ENCODE peak calls at places on chromosomes 4 and X, in four cellular contexts. One of them, this sample, is unnamed.

GRCh38 chr4:28490669-28491068 is 1630.0 kb downstream of the STIM2 start:
- DNase-seq in SK-N-SH: no peak
- DNase-seq in DND-41: no peak
- DNase-seq in astrocyte: peak; percentile 1
- DNase-seq in this sample: no peak

GRCh38 chr4:144754562-144755410 is 108.8 kb downstream of the HHIP start:
- DNase-seq in SK-N-SH: no peak
- DNase-seq in DND-41: no peak
- DNase-seq in astrocyte: peak; percentile 89
- DNase-seq in this sample: no peak

GRCh38 chrX:42776195-42776594 is 1.8 kb downstream of the PPP1R2C start:
- DNase-seq in DND-41: peak; percentile 7
- DNase-seq in SK-N-SH: no peak
- DNase-seq in astrocyte: peak; percentile 40
- DNase-seq in this sample: no peak

GRCh38 chrX:153030801-153031200 is 25.5 kb upstream of the PNMA3 start:
- DNase-seq in astrocyte: no peak
- DNase-seq in SK-N-SH: no peak
- DNase-seq in DND-41: no peak
- DNase-seq in this sample: no peak

GRCh38 chr4:8538703-8539567 is 41.3 kb upstream of the GPR78 start:
- DNase-seq in DND-41: no peak
- DNase-seq in SK-N-SH: no peak
- DNase-seq in astrocyte: peak; percentile 53
- DNase-seq in this sample: peak; percentile 19

GRCh38 chr4:185819144-185819543 is 7.2 kb upstream of the SORBS2 start:
- DNase-seq in SK-N-SH: no peak
- DNase-seq in astrocyte: no peak
- DNase-seq in DND-41: no peak
- DNase-seq in this sample: no peak

GRCh38 chrX:120560405-120560841 is 339 bp downstream of the CUL4B start:
- DNase-seq in astrocyte: peak; percentile 22
- DNase-seq in DND-41: peak; percentile 55
- DNase-seq in SK-N-SH: no peak
- DNase-seq in this sample: no peak

GRCh38 chr4:3527101-3527913 is 4.9 kb downstream of the LRPAP1 start:
- DNase-seq in astrocyte: no peak
- DNase-seq in DND-41: peak; percentile 19
- DNase-seq in SK-N-SH: no peak
- DNase-seq in this sample: no peak

GRCh38 chrX:87583679-87584078 is 66.1 kb downstream of the KLHL4 start:
- DNase-seq in SK-N-SH: peak; percentile 2
- DNase-seq in DND-41: peak; percentile 3
- DNase-seq in astrocyte: no peak
- DNase-seq in this sample: no peak

GRCh38 chrX:9845574-9845948 is 59.3 kb downstream of the SHROOM2 start:
- DNase-seq in DND-41: no peak
- DNase-seq in astrocyte: no peak
- DNase-seq in SK-N-SH: no peak
- DNase-seq in this sample: no peak

GRCh38 chr4:94414907-94415306 is 36.8 kb upstream of the PDLIM5 start:
- DNase-seq in SK-N-SH: no peak
- DNase-seq in DND-41: no peak
- DNase-seq in astrocyte: no peak
- DNase-seq in this sample: no peak

GRCh38 chrX:9942086-9942485 is 25.1 kb upstream of the CLDN34 start:
- DNase-seq in astrocyte: no peak
- DNase-seq in SK-N-SH: no peak
- DNase-seq in DND-41: peak; percentile 87
- DNase-seq in this sample: no peak

GRCh38 chr4:19961092-19961491 is 290.6 kb upstream of the SLIT2 start:
- DNase-seq in astrocyte: peak; percentile 87
- DNase-seq in SK-N-SH: no peak
- DNase-seq in DND-41: no peak
- DNase-seq in this sample: no peak

GRCh38 chr4:113645771-113646455 is 115.6 kb downstream of the CAMK2D start:
- DNase-seq in DND-41: no peak
- DNase-seq in astrocyte: peak; percentile 93
- DNase-seq in SK-N-SH: no peak
- DNase-seq in this sample: no peak

GRCh38 chrX:65723706-65724105 is 56.3 kb downstream of the MSN start:
- DNase-seq in DND-41: no peak
- DNase-seq in SK-N-SH: no peak
- DNase-seq in astrocyte: no peak
- DNase-seq in this sample: no peak

GRCh38 chr4:105666693-105667092 is 41.8 kb downstream of the INTS12 start:
- DNase-seq in astrocyte: peak; percentile 8
- DNase-seq in DND-41: no peak
- DNase-seq in SK-N-SH: no peak
- DNase-seq in this sample: no peak

GRCh38 chr4:121736735-121737351 is 28.1 kb downstream of the SMIM43 start:
- DNase-seq in SK-N-SH: peak; percentile 45
- DNase-seq in astrocyte: peak; percentile 32
- DNase-seq in DND-41: peak; percentile 12
- DNase-seq in this sample: no peak

GRCh38 chrX:11188664-11189063 is 77.5 kb downstream of the HCCS start:
- DNase-seq in DND-41: no peak
- DNase-seq in astrocyte: peak; percentile 22
- DNase-seq in SK-N-SH: no peak
- DNase-seq in this sample: peak; percentile 38

GRCh38 chr4:57109847-57110634 is at the start of gene IGFBP7:
- DNase-seq in DND-41: no peak
- DNase-seq in astrocyte: no peak
- DNase-seq in SK-N-SH: peak; percentile 79
- DNase-seq in this sample: no peak

GRCh38 chrX:65587616-65588526 is 53.3 kb upstream of the LAS1L start:
- DNase-seq in astrocyte: no peak
- DNase-seq in DND-41: no peak
- DNase-seq in SK-N-SH: no peak
- DNase-seq in this sample: no peak

GRCh38 chr4:162957521-162958143 is 209.1 kb downstream of the NAF1 start:
- DNase-seq in SK-N-SH: no peak
- DNase-seq in DND-41: no peak
- DNase-seq in astrocyte: no peak
- DNase-seq in this sample: no peak

GRCh38 chr4:115113382-115114106 is at the start of gene NDST4:
- DNase-seq in DND-41: no peak
- DNase-seq in astrocyte: peak; percentile 77
- DNase-seq in SK-N-SH: no peak
- DNase-seq in this sample: no peak

GRCh38 chr4:182560358-182560757 is 317.2 kb downstream of the TENM3 start:
- DNase-seq in astrocyte: peak; percentile 65
- DNase-seq in DND-41: no peak
- DNase-seq in SK-N-SH: no peak
- DNase-seq in this sample: no peak

GRCh38 chrX:102599950-102600579 is 750 bp downstream of the ARMCX5 start:
- DNase-seq in DND-41: no peak
- DNase-seq in SK-N-SH: no peak
- DNase-seq in astrocyte: peak; percentile 20
- DNase-seq in this sample: no peak

GRCh38 chr4:683982-684571 is 4.9 kb downstream of the SLC49A3 start:
- DNase-seq in astrocyte: peak; percentile 46
- DNase-seq in DND-41: peak; percentile 63
- DNase-seq in SK-N-SH: peak; percentile 90
- DNase-seq in this sample: peak; percentile 15

GRCh38 chr4:30362436-30362835 is 357.7 kb upstream of the PCDH7 start:
- DNase-seq in DND-41: no peak
- DNase-seq in SK-N-SH: no peak
- DNase-seq in astrocyte: no peak
- DNase-seq in this sample: no peak

GRCh38 chr4:53189011-53189410 is 176.8 kb downstream of the SCFD2 start:
- DNase-seq in SK-N-SH: no peak
- DNase-seq in astrocyte: peak; percentile 76
- DNase-seq in DND-41: no peak
- DNase-seq in this sample: peak; percentile 0

GRCh38 chr4:6464842-6465588 is 7.4 kb downstream of the PPP2R2C start:
- DNase-seq in SK-N-SH: peak; percentile 47
- DNase-seq in astrocyte: no peak
- DNase-seq in DND-41: no peak
- DNase-seq in this sample: peak; percentile 19

GRCh38 chrX:93422693-93423092 is 250.7 kb downstream of the NAP1L3 start:
- DNase-seq in SK-N-SH: peak; percentile 19
- DNase-seq in DND-41: no peak
- DNase-seq in astrocyte: no peak
- DNase-seq in this sample: no peak

GRCh38 chr4:168453146-168453545 is 27.1 kb downstream of the DDX60L start:
- DNase-seq in astrocyte: no peak
- DNase-seq in DND-41: peak; percentile 48
- DNase-seq in SK-N-SH: no peak
- DNase-seq in this sample: no peak

GRCh38 chr4:58435871-58436270 is 1325.7 kb upstream of the IGFBP7 start:
- DNase-seq in SK-N-SH: no peak
- DNase-seq in astrocyte: no peak
- DNase-seq in DND-41: no peak
- DNase-seq in this sample: no peak

GRCh38 chrX:72392042-72392441 is 86.3 kb upstream of the CITED1 start:
- DNase-seq in astrocyte: no peak
- DNase-seq in DND-41: no peak
- DNase-seq in SK-N-SH: no peak
- DNase-seq in this sample: no peak

GRCh38 chr4:8160572-8160971 is 2.0 kb upstream of the ABLIM2 start:
- DNase-seq in astrocyte: no peak
- DNase-seq in DND-41: no peak
- DNase-seq in SK-N-SH: no peak
- DNase-seq in this sample: no peak

GRCh38 chr4:127622923-127623754 is 9.6 kb upstream of the INTU start:
- DNase-seq in DND-41: no peak
- DNase-seq in astrocyte: peak; percentile 25
- DNase-seq in SK-N-SH: peak; percentile 82
- DNase-seq in this sample: no peak

GRCh38 chr4:82372502-82372873 is 1.3 kb downstream of the HNRNPD start:
- DNase-seq in SK-N-SH: peak; percentile 37
- DNase-seq in DND-41: peak; percentile 71
- DNase-seq in astrocyte: peak; percentile 15
- DNase-seq in this sample: no peak

GRCh38 chr4:30258949-30259348 is 461.2 kb upstream of the PCDH7 start:
- DNase-seq in DND-41: no peak
- DNase-seq in SK-N-SH: no peak
- DNase-seq in astrocyte: no peak
- DNase-seq in this sample: no peak

GRCh38 chr4:7043521-7044414 is 596 bp downstream of the TADA2B start:
- DNase-seq in DND-41: peak; percentile 42
- DNase-seq in SK-N-SH: no peak
- DNase-seq in astrocyte: peak; percentile 27
- DNase-seq in this sample: no peak

GRCh38 chr4:89301902-89302301 is 5.7 kb downstream of the GPRIN3 start:
- DNase-seq in astrocyte: no peak
- DNase-seq in SK-N-SH: no peak
- DNase-seq in DND-41: no peak
- DNase-seq in this sample: no peak
- H3K4me3 ChIP-seq in astrocyte: no peak overlapping the region
- H3K4me3 ChIP-seq in SK-N-SH: no peak overlapping the region
- H3K4me3 ChIP-seq in DND-41: no peak overlapping the region
- H3K4me3 ChIP-seq in this sample: no peak overlapping the region

GRCh38 chrX:19344661-19345060 is 934 bp downstream of the PDHA1 start:
- DNase-seq in astrocyte: no peak
- DNase-seq in DND-41: no peak
- DNase-seq in SK-N-SH: no peak
- DNase-seq in this sample: no peak

GRCh38 chrX:19342331-19342906 is 1.3 kb upstream of the PDHA1 start:
- DNase-seq in SK-N-SH: no peak
- DNase-seq in astrocyte: no peak
- DNase-seq in DND-41: no peak
- DNase-seq in this sample: no peak

GRCh38 chrX:19343462-19344206 is at the start of gene PDHA1:
- DNase-seq in astrocyte: peak; percentile 72
- DNase-seq in DND-41: peak; percentile 94
- DNase-seq in SK-N-SH: peak; percentile 92
- DNase-seq in this sample: peak; percentile 41

GRCh38 chrX:19343085-19343461 is 654 bp upstream of the PDHA1 start:
- DNase-seq in astrocyte: no peak
- DNase-seq in SK-N-SH: no peak
- DNase-seq in DND-41: no peak
- DNase-seq in this sample: no peak

DNA sequence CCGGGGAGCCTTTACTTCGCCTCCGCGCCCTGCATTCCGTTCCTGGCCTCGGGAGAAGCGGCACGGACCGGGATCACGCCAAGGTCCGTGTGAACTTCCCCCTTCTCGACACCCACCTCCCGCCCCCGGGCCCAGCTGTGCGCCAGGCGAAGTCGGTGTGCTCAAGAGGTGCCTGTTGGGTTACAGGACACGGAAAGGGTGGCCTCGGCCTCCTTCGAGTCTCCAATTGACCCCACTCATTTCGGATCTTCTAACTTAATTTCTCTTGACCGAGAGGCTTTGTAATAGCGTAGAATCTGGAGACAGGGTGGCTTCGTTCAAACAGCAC is 444 bp downstream of the PDHA1 start:
- DNase-seq in SK-N-SH: no peak
- DNase-seq in astrocyte: no peak
- DNase-seq in DND-41: no peak
- DNase-seq in this sample: no peak
- H4K20me1 ChIP-seq in SK-N-SH: peaks cover 9% of the 10 kb centered on the region
- H4K20me1 ChIP-seq in astrocyte: peaks cover 21% of the 10 kb centered on the region
- H4K20me1 ChIP-seq in DND-41: peaks cover 7% of the 10 kb centered on the region
- H4K20me1 ChIP-seq in this sample: no peaks in the 10 kb centered on the region

GRCh38 chr4:173333658-173334084 is 487 bp downstream of the HMGB2 start:
- DNase-seq in SK-N-SH: peak; percentile 71
- DNase-seq in DND-41: peak; percentile 79
- DNase-seq in astrocyte: peak; percentile 10
- DNase-seq in this sample: no peak

GRCh38 chr4:173332963-173333657 is 1.0 kb downstream of the HMGB2 start:
- DNase-seq in astrocyte: no peak
- DNase-seq in DND-41: no peak
- DNase-seq in SK-N-SH: no peak
- DNase-seq in this sample: no peak

GRCh38 chr4:173328236-173328901 is 5.8 kb downstream of the HMGB2 start:
- DNase-seq in astrocyte: no peak
- DNase-seq in DND-41: no peak
- DNase-seq in SK-N-SH: no peak
- DNase-seq in this sample: no peak

GRCh38 chr4:173332021-173332487 is 2.1 kb downstream of the HMGB2 start:
- DNase-seq in astrocyte: no peak
- DNase-seq in SK-N-SH: no peak
- DNase-seq in DND-41: no peak
- DNase-seq in this sample: no peak

DNA sequence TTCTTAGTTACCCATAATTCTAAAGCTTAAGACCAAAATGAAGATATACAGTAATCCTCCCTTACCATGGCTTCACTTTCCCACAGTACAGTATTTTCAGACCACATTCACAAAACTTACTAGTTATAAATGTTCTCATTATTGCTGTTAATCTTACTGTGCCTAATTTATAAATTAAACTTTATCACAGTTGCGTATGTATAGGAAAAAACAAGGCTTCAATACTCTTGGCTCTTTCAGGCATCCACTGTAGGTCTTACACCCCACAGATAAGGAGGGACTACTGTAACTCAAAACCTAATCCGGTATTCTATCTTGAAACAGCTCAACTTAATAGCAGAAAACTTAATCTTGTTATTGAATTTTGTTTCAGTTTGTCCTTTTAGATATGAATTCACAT is 3.6 kb downstream of the HMGB2 start:
- DNase-seq in astrocyte: no peak
- DNase-seq in DND-41: no peak
- DNase-seq in SK-N-SH: no peak
- DNase-seq in this sample: no peak
- H3K4me3 ChIP-seq in astrocyte: no peak overlapping the region
- H3K4me3 ChIP-seq in DND-41: no peak overlapping the region
- H3K4me3 ChIP-seq in SK-N-SH: no peak overlapping the region
- H3K4me3 ChIP-seq in this sample: no peak overlapping the region

GRCh38 chr4:139957986-139958737 is 195.8 kb downstream of the MAML3 start:
- DNase-seq in SK-N-SH: no peak
- DNase-seq in astrocyte: no peak
- DNase-seq in DND-41: no peak
- DNase-seq in this sample: no peak
- H4K20me1 ChIP-seq in SK-N-SH: no peaks in the 10 kb centered on the region
- H4K20me1 ChIP-seq in astrocyte: no peaks in the 10 kb centered on the region
- H4K20me1 ChIP-seq in DND-41: no peaks in the 10 kb centered on the region
- H4K20me1 ChIP-seq in this sample: no peaks in the 10 kb centered on the region

This sample was measured in keratinocyte.